ENCODE peak calls at places on chromosomes 2 and 18, in nine cellular contexts. M is stomach, F is NB4, G is gastrocnemius medialis, L is IMR-90, Z is A549, Y is HCT116, W is Peyer's patch, J is uterus. I is an unnamed sample.

GRCh38 chr2:222813177-222813843 is 47.5 kb upstream of the ACSL3 start:
- DNase-seq in J (no peak), G (no peak), L (no peak), Z (no peak), M (no peak), Y (no peak), W (no peak), F (no peak), I (no peak)

GRCh38 chr18:13418013-13418710 is 199.6 kb downstream of the LDLRAD4 start:
- DNase-seq in W (peak), Z (no peak), F (no peak), G (no peak), Y (no peak), L (no peak), J (no peak), M (no peak), I (no peak)

GRCh38 chr2:1586946-1587840 is 157.1 kb downstream of the PXDN start:
- DNase-seq in M (no peak), G (no peak), F (no peak), J (no peak), W (no peak), L (no peak), Y (no peak), Z (peak), I (no peak)

GRCh38 chr2:84946204-84947009 is 24.6 kb upstream of the KCMF1 start:
- DNase-seq in Y (peak), Z (peak), J (no peak), F (peak), L (peak), G (no peak), W (peak), M (peak), I (no peak)

GRCh38 chr2:204477358-204477950 is 67.8 kb upstream of the PARD3B start:
- DNase-seq in Z (no peak), Y (no peak), M (no peak), J (no peak), W (no peak), L (peak), G (no peak), F (no peak), I (no peak)

GRCh38 chr2:106108351-106108750 is 85.8 kb downstream of the UXS1 start:
- DNase-seq in J (no peak), W (no peak), M (no peak), F (no peak), L (peak), G (no peak), Y (no peak), Z (peak), I (peak)

GRCh38 chr2:218229239-218229638 is 12.2 kb downstream of the ARPC2 start:
- DNase-seq in F (peak), G (no peak), Z (peak), Y (no peak), W (no peak), L (peak), J (no peak), M (no peak), I (no peak)

GRCh38 chr18:32450026-32450681 is 20.5 kb downstream of the GAREM1 start:
- DNase-seq in Z (no peak), J (no peak), G (no peak), W (no peak), L (no peak), Y (no peak), M (no peak), F (no peak), I (no peak)

GRCh38 chr2:105375001-105375561 is 23.8 kb downstream of the FHL2 start:
- DNase-seq in M (no peak), G (no peak), F (no peak), Z (no peak), Y (no peak), J (peak), W (no peak), L (peak), I (no peak)

GRCh38 chr18:58402247-58402646 is 226.6 kb downstream of the ALPK2 start:
- DNase-seq in Y (no peak), Z (peak), L (no peak), W (no peak), M (no peak), G (no peak), J (no peak), F (no peak), I (peak)

GRCh38 chr2:191152841-191153240 is 2.0 kb upstream of the STAT4 start:
- DNase-seq in Z (no peak), W (no peak), Y (no peak), G (no peak), M (no peak), J (no peak), F (peak), L (peak), I (no peak)

GRCh38 chr2:241768251-241768711 is 8.3 kb upstream of the GAL3ST2 start:
- DNase-seq in M (no peak), Z (no peak), F (peak), W (peak), J (no peak), Y (no peak), G (no peak), L (no peak), I (peak)

GRCh38 chr18:26386002-26386401 is 159.8 kb downstream of the TAF4B start:
- DNase-seq in Y (no peak), J (no peak), G (no peak), Z (peak), L (peak), W (no peak), F (peak), M (no peak), I (no peak)

GRCh38 chr18:32289480-32290075 is 99.7 kb downstream of the MEP1B start:
- DNase-seq in F (peak), L (peak), J (peak), W (no peak), M (peak), G (no peak), Y (peak), Z (peak), I (no peak)

GRCh38 chr2:177753682-177754475 is 318.7 kb downstream of the PDE11A start:
- DNase-seq in W (peak), Y (peak), F (peak), M (peak), G (peak), L (peak), Z (peak), J (peak), I (peak)

DNA sequence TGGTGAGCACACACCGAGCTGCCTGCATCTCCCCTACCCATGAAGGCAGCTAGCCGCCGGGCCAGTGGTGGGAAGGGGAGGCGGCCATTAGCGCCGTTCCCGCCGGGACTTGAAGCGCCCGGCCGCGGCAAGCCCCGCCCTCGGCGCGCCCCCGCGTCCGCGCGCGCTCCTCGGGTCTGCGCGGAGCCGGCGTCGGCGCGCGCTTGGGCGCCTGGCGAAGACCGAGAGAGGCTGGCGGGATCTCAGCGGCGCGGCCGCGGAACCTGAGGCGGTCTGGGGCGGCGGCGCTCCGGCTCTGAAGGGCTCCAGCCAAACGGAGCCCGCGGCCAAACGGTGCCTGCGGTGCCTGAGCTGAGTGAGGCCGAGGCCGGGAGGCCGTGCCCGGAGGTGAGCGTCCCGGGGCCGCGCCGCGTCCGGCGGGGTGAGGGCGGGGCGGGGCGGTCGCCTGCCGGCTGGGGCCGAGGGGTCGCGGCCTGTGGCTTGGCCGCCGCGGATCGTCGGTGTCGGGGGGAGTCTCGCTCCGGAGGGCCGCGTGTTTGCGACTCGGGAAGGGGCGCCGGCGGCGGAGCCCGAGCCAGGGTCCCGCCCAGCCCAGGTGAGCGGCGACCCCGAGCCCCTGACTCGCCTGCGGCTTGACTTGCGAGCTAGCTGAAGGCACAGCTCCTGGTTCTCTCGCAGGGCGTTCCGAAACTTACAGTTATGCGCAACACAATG is at the start of gene UBXN2A:
- DNase-seq in Y (peak), L (peak), Z (peak), G (peak), J (peak), M (peak), W (peak), F (peak), I (peak)
- TF ChIP-seq POLR2A in Y (peak), L (no peak), Z (peak), G (peak), J (peak), M (no peak), W (peak), F (peak), I (no peak)

DNA sequence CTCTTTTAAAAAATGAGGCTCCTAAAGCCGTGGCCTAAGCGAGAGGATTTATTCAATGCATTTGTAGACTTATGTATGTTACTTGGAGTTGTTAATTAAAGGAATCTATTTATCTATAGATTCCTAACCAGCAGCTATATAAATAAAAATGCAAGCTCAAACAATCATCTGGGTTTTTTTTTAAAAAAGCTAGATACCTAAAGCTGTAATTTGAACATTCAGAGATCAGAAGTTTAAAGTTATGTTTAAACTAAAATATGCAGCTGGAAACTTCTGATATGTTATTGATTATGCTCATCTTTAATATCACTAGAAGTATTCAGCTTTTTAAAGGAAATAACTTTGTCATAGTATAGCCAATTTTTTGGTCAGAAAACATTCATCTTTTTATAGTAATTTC is 1.0 kb downstream of the MEIS1 start:
- DNase-seq in Y (no peak), Z (no peak), W (no peak), L (no peak), F (no peak), J (no peak), M (no peak), G (no peak), I (no peak)
- H3K4me3 ChIP-seq in Y (no peak), Z (peak), W (peak), L (peak), F (peak), J (peak), M (peak), G (peak), I (peak)

DNA sequence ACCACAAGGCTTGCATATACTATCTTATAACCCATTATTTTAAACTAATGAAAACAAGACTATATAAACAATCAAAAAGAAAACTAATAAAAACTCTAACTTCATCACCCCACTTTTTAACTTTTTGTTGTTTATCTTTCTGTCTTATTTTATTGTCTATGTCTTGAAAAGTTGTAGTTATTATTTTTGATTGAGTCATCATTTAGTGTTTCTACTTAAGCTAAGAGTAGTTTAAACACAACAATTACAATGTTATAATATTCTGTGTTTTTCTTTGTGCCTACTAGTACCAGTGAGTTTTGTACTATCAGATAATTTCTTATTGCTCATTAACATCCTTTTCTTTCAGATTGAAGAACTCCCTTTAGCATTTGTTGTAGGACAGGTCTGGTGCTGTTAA is 318.7 kb upstream of the ATP5MC3 start:
- DNase-seq in L (no peak), Y (no peak), Z (no peak), J (no peak), G (no peak), W (no peak), F (no peak), M (no peak), I (no peak)
- TF ChIP-seq CTCF in L (no peak), Y (no peak), Z (no peak), J (no peak), G (no peak), W (no peak), F (no peak), M (no peak), I (no peak)

DNA sequence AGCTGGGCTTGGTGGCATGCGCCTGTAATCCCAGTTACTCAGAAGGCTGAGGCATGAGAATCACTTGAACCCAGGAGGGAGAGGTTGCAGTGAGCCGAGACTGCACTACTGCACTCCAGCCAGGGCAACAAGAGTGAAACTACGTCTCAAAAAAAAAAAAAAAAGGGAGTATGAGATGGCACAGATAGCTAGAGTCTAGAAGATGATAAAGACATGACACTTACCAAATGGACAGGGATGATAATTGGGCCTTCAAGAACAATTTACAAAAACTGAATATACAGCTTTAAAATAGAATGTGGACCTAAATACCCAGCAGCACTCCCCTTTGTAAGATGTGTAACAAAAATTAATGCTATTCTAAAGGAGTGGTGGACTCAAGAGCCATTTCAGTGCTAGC is 2.7 kb downstream of the METTL4 start:
- DNase-seq in L (no peak), Z (no peak), J (no peak), F (no peak), Y (no peak), G (no peak), M (no peak), W (no peak), I (no peak)
- TF ChIP-seq POLR2A in L (no peak), Z (no peak), J (no peak), F (no peak), Y (no peak), G (no peak), M (no peak), W (no peak), I (no peak)

I was measured in lower leg skin.